ENCODE peak calls at places on chromosome 7, in six cellular contexts. One of them, this sample, is unnamed.

GRCh38 chr7:139396323-139396951 is 36.7 kb downstream of the LUC7L2 start:
- DNase-seq in lower lobe of right lung: no peak
- DNase-seq in cerebellum: no peak
- DNase-seq in activated effector memory CD4-positive, alpha-beta T cell treated with Interleukin-2 at 50 U/mL for 16 hours: no peak
- DNase-seq in foreskin fibroblast: no peak
- DNase-seq in GM20000: no peak
- DNase-seq in this sample: no peak

GRCh38 chr7:132480534-132480933 is 95.7 kb downstream of the PLXNA4 start:
- DNase-seq in lower lobe of right lung: no peak
- DNase-seq in cerebellum: peak
- DNase-seq in foreskin fibroblast: no peak
- DNase-seq in activated effector memory CD4-positive, alpha-beta T cell treated with Interleukin-2 at 50 U/mL for 16 hours: no peak
- DNase-seq in GM20000: no peak
- DNase-seq in this sample: no peak

GRCh38 chr7:80699030-80699638 is 60.7 kb downstream of the CD36 start:
- DNase-seq in GM20000: peak
- DNase-seq in lower lobe of right lung: no peak
- DNase-seq in cerebellum: peak
- DNase-seq in foreskin fibroblast: peak
- DNase-seq in activated effector memory CD4-positive, alpha-beta T cell treated with Interleukin-2 at 50 U/mL for 16 hours: no peak
- DNase-seq in this sample: no peak

GRCh38 chr7:24871765-24872164 is 108.2 kb downstream of the OSBPL3 start:
- DNase-seq in GM20000: no peak
- DNase-seq in foreskin fibroblast: no peak
- DNase-seq in activated effector memory CD4-positive, alpha-beta T cell treated with Interleukin-2 at 50 U/mL for 16 hours: no peak
- DNase-seq in cerebellum: no peak
- DNase-seq in lower lobe of right lung: no peak
- DNase-seq in this sample: no peak

GRCh38 chr7:88835147-88835728 is 39.7 kb upstream of the TEX47 start:
- DNase-seq in GM20000: peak
- DNase-seq in cerebellum: peak
- DNase-seq in lower lobe of right lung: no peak
- DNase-seq in activated effector memory CD4-positive, alpha-beta T cell treated with Interleukin-2 at 50 U/mL for 16 hours: no peak
- DNase-seq in foreskin fibroblast: peak
- DNase-seq in this sample: no peak

GRCh38 chr7:151110941-151111645 is 24.8 kb downstream of the AGAP3 start:
- DNase-seq in activated effector memory CD4-positive, alpha-beta T cell treated with Interleukin-2 at 50 U/mL for 16 hours: peak
- DNase-seq in foreskin fibroblast: peak
- DNase-seq in cerebellum: peak
- DNase-seq in lower lobe of right lung: peak
- DNase-seq in GM20000: peak
- DNase-seq in this sample: peak

GRCh38 chr7:123271231-123271630 is 71.5 kb upstream of the SLC13A1 start:
- DNase-seq in lower lobe of right lung: no peak
- DNase-seq in cerebellum: no peak
- DNase-seq in GM20000: no peak
- DNase-seq in activated effector memory CD4-positive, alpha-beta T cell treated with Interleukin-2 at 50 U/mL for 16 hours: no peak
- DNase-seq in foreskin fibroblast: no peak
- DNase-seq in this sample: no peak

GRCh38 chr7:7579638-7580037 is 13.0 kb downstream of the MIOS start:
- DNase-seq in activated effector memory CD4-positive, alpha-beta T cell treated with Interleukin-2 at 50 U/mL for 16 hours: no peak
- DNase-seq in lower lobe of right lung: no peak
- DNase-seq in GM20000: no peak
- DNase-seq in foreskin fibroblast: no peak
- DNase-seq in cerebellum: no peak
- DNase-seq in this sample: no peak

GRCh38 chr7:151725844-151726770 is 150.8 kb downstream of the PRKAG2 start:
- DNase-seq in activated effector memory CD4-positive, alpha-beta T cell treated with Interleukin-2 at 50 U/mL for 16 hours: no peak
- DNase-seq in cerebellum: peak
- DNase-seq in GM20000: no peak
- DNase-seq in lower lobe of right lung: no peak
- DNase-seq in foreskin fibroblast: peak
- DNase-seq in this sample: no peak

GRCh38 chr7:74499835-74500388 is 46.2 kb downstream of the GTF2IRD1 start:
- DNase-seq in cerebellum: no peak
- DNase-seq in GM20000: no peak
- DNase-seq in lower lobe of right lung: no peak
- DNase-seq in activated effector memory CD4-positive, alpha-beta T cell treated with Interleukin-2 at 50 U/mL for 16 hours: no peak
- DNase-seq in foreskin fibroblast: no peak
- DNase-seq in this sample: no peak

GRCh38 chr7:140562921-140563600 is 77.6 kb downstream of the DENND2A start:
- DNase-seq in lower lobe of right lung: no peak
- DNase-seq in foreskin fibroblast: peak
- DNase-seq in activated effector memory CD4-positive, alpha-beta T cell treated with Interleukin-2 at 50 U/mL for 16 hours: no peak
- DNase-seq in cerebellum: no peak
- DNase-seq in GM20000: no peak
- DNase-seq in this sample: no peak

GRCh38 chr7:116249969-116250553 is 39.7 kb downstream of the TES start:
- DNase-seq in activated effector memory CD4-positive, alpha-beta T cell treated with Interleukin-2 at 50 U/mL for 16 hours: no peak
- DNase-seq in cerebellum: no peak
- DNase-seq in foreskin fibroblast: peak
- DNase-seq in lower lobe of right lung: no peak
- DNase-seq in GM20000: no peak
- DNase-seq in this sample: no peak

GRCh38 chr7:121872831-121873764 is at the start of gene PTPRZ1:
- DNase-seq in foreskin fibroblast: peak
- DNase-seq in cerebellum: peak
- DNase-seq in activated effector memory CD4-positive, alpha-beta T cell treated with Interleukin-2 at 50 U/mL for 16 hours: no peak
- DNase-seq in GM20000: peak
- DNase-seq in lower lobe of right lung: peak
- DNase-seq in this sample: no peak

GRCh38 chr7:30843741-30844482 is 67.7 kb upstream of the AQP1 start:
- DNase-seq in lower lobe of right lung: no peak
- DNase-seq in activated effector memory CD4-positive, alpha-beta T cell treated with Interleukin-2 at 50 U/mL for 16 hours: no peak
- DNase-seq in GM20000: no peak
- DNase-seq in foreskin fibroblast: no peak
- DNase-seq in cerebellum: no peak
- DNase-seq in this sample: no peak

GRCh38 chr7:100965051-100965722 is 4.2 kb upstream of the MUC12 start:
- DNase-seq in cerebellum: no peak
- DNase-seq in foreskin fibroblast: no peak
- DNase-seq in activated effector memory CD4-positive, alpha-beta T cell treated with Interleukin-2 at 50 U/mL for 16 hours: no peak
- DNase-seq in GM20000: no peak
- DNase-seq in lower lobe of right lung: no peak
- DNase-seq in this sample: no peak

This sample was measured in activated T-cell treated with anti-CD3 and anti-CD28 coated beads, Interleukin-2, amount 50 U/mL, for 1 hour.